ENCODE peak calls at places on chromosomes 5 and 9, in seven cellular contexts. J is fibroblast of mammary gland, M is fibroblast of lung, X is H9, I is endothelial cell, D is foreskin fibroblast, Z is GM12878. F is an unnamed sample.

GRCh38 chr5:93572773-93573626 is 8.0 kb downstream of the NR2F1-AS1 start:
- DNase-seq in X (peak; percentile 75), M (peak; percentile 64), J (no peak), I (peak; percentile 56), D (no peak), Z (no peak), F (no peak)

GRCh38 chr5:107196500-107196899 is 474.2 kb downstream of the EFNA5 start:
- DNase-seq in X (no peak), Z (no peak), I (no peak), J (no peak), D (no peak), M (no peak), F (no peak)

GRCh38 chr9:38043931-38044623 is 24.9 kb downstream of the SHB start:
- DNase-seq in X (no peak), M (no peak), I (no peak), J (no peak), D (no peak), Z (no peak), F (no peak)

GRCh38 chr5:123107343-123108240 is 18.6 kb downstream of the PRDM6 start:
- DNase-seq in J (no peak), M (no peak), I (no peak), X (no peak), Z (no peak), D (peak; percentile 36), F (no peak)

GRCh38 chr5:75335952-75336624 is 932 bp upstream of the HMGCR start:
- DNase-seq in D (peak; percentile 89), M (peak; percentile 89), X (no peak), I (peak; percentile 25), J (peak; percentile 88), Z (peak; percentile 32), F (peak; percentile 59)

GRCh38 chr9:123355761-123356520 is at the start of gene CRB2:
- DNase-seq in I (peak; percentile 51), X (peak; percentile 87), D (no peak), J (no peak), Z (no peak), M (no peak), F (no peak)

GRCh38 chr9:84254972-84255371 is 85.6 kb downstream of the SLC28A3 start:
- DNase-seq in D (no peak), J (no peak), I (no peak), Z (no peak), M (no peak), X (no peak), F (no peak)

GRCh38 chr5:148033138-148033537 is 30.6 kb upstream of the SPINK5 start:
- DNase-seq in X (no peak), Z (no peak), J (no peak), I (no peak), M (no peak), D (no peak), F (no peak)

GRCh38 chr9:129868571-129869486 is 33.6 kb downstream of the USP20 start:
- DNase-seq in M (no peak), D (no peak), X (peak; percentile 33), Z (no peak), J (no peak), I (no peak), F (no peak)

GRCh38 chr9:88651682-88652633 is 117.0 kb downstream of the NXNL2 start:
- DNase-seq in Z (no peak), J (peak; percentile 99), X (no peak), I (no peak), M (peak; percentile 97), D (peak; percentile 99), F (peak; percentile 94)

GRCh38 chr5:159341914-159342313 is 11.6 kb upstream of the IL12B start:
- DNase-seq in M (peak; percentile 89), I (no peak), Z (no peak), J (peak; percentile 62), X (no peak), D (peak; percentile 82), F (no peak)

GRCh38 chr5:79122963-79123362 is 11.4 kb downstream of the BHMT start:
- DNase-seq in X (no peak), Z (no peak), M (no peak), D (no peak), J (no peak), I (no peak), F (no peak)

GRCh38 chr9:135478858-135479468 is 619 bp upstream of the PPP1R26 start:
- DNase-seq in I (peak; percentile 37), D (peak; percentile 61), M (peak; percentile 23), X (peak; percentile 54), Z (no peak), J (peak; percentile 11), F (no peak)

GRCh38 chr5:80251636-80252035 is 4.2 kb downstream of the SERINC5 start:
- DNase-seq in D (peak; percentile 37), M (no peak), Z (no peak), I (no peak), J (no peak), X (no peak), F (no peak)

GRCh38 chr5:138895918-138896317 is 20.8 kb upstream of the LRRTM2 start:
- DNase-seq in I (no peak), D (no peak), Z (no peak), M (no peak), J (no peak), X (no peak), F (no peak)

GRCh38 chr5:19855031-19855430 is 133.0 kb downstream of the CDH18 start:
- DNase-seq in M (no peak), D (peak; percentile 46), I (no peak), Z (no peak), X (no peak), J (no peak), F (no peak)

GRCh38 chr9:36137392-36138004 is 965 bp downstream of the GLIPR2 start:
- DNase-seq in J (peak; percentile 33), X (no peak), M (peak; percentile 26), Z (no peak), I (no peak), D (peak; percentile 38), F (no peak)

GRCh38 chr9:5838884-5839571 is 6.1 kb upstream of the ERMP1 start:
- DNase-seq in Z (no peak), D (peak; percentile 76), X (peak; percentile 59), I (no peak), J (peak; percentile 58), M (peak; percentile 31), F (no peak)

GRCh38 chr5:57410374-57411320 is 72.0 kb downstream of the ACTBL2 start:
- DNase-seq in D (no peak), I (no peak), Z (no peak), X (no peak), M (no peak), J (no peak), F (no peak)

GRCh38 chr9:122904466-122904822 is 715 bp downstream of the RC3H2 start:
- DNase-seq in Z (no peak), M (peak; percentile 40), I (peak; percentile 58), J (peak; percentile 39), D (peak; percentile 65), X (peak; percentile 59), F (no peak)

GRCh38 chr5:143094087-143094511 is 309.4 kb downstream of the NR3C1 start:
- DNase-seq in X (peak; percentile 74), J (peak; percentile 43), D (no peak), Z (no peak), I (peak; percentile 37), M (peak; percentile 20), F (no peak)
- TF ChIP-seq CTCF in X (peak; percentile 64), J (no peak), D (no peak), Z (no peak), I (no peak), M (no peak), F (no peak)

GRCh38 chr5:9160747-9161146 is 385.1 kb downstream of the SEMA5A start:
- DNase-seq in X (no peak), D (no peak), M (no peak), I (no peak), J (no peak), Z (no peak), F (no peak)

GRCh38 chr5:9157020-9157419 is 388.9 kb downstream of the SEMA5A start:
- DNase-seq in I (no peak), J (no peak), X (no peak), D (no peak), Z (no peak), M (no peak), F (no peak)

GRCh38 chr5:9151671-9152427 is 394.0 kb downstream of the SEMA5A start:
- DNase-seq in I (no peak), X (no peak), J (no peak), Z (no peak), M (no peak), D (peak; percentile 31), F (no peak)

GRCh38 chr5:9156282-9156681 is 389.6 kb downstream of the SEMA5A start:
- DNase-seq in J (peak; percentile 75), D (peak; percentile 90), X (peak; percentile 69), I (peak; percentile 53), Z (no peak), M (peak; percentile 72), F (no peak)
- TF ChIP-seq CTCF in J (peak; percentile 59), D (peak; percentile 58), X (peak; percentile 66), I (no peak), Z (no peak), M (peak; percentile 47), F (peak; percentile 84)

GRCh38 chr5:38670066-38670465 is 113.6 kb upstream of the LIFR start:
- DNase-seq in I (no peak), M (no peak), Z (no peak), J (no peak), X (no peak), D (no peak), F (no peak)

GRCh38 chr5:38670878-38671277 is 114.4 kb upstream of the LIFR start:
- DNase-seq in M (peak; percentile 41), J (peak; percentile 73), I (no peak), Z (no peak), X (no peak), D (peak; percentile 54), F (peak; percentile 71)

GRCh38 chr5:38672059-38672791 is 115.8 kb upstream of the LIFR start:
- DNase-seq in D (peak; percentile 60), M (peak; percentile 64), X (no peak), J (peak; percentile 73), Z (no peak), I (no peak), F (peak; percentile 77)

GRCh38 chr5:38675443-38675842 is 119.0 kb upstream of the LIFR start:
- DNase-seq in X (no peak), D (no peak), M (no peak), Z (no peak), I (no peak), J (no peak), F (no peak)

DNA sequence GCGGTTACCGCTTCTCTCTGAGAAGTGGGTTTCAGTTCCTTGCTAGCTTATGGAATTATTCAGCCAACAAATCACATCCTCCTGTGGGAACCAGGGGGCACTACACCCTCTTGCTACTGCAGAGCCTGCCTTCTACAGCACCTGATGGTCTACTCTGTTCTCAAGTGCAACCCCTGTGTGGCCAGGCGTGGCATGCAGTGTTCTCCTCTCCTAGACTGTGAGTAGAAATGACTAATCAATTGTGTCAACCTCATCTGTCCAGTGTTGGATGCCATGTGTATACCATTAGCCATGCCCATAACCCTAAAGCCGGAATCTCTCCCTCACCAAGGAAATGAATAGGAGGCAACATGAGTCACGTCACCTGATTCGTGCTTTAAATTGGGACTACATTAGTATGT is 117.2 kb upstream of the LIFR start:
- DNase-seq in I (no peak), D (peak; percentile 35), J (peak; percentile 48), X (peak; percentile 62), Z (no peak), M (no peak), F (no peak)
- TF ChIP-seq CTCF in I (peak; percentile 6), D (no peak), J (peak; percentile 27), X (peak; percentile 60), Z (no peak), M (no peak), F (no peak)

DNA sequence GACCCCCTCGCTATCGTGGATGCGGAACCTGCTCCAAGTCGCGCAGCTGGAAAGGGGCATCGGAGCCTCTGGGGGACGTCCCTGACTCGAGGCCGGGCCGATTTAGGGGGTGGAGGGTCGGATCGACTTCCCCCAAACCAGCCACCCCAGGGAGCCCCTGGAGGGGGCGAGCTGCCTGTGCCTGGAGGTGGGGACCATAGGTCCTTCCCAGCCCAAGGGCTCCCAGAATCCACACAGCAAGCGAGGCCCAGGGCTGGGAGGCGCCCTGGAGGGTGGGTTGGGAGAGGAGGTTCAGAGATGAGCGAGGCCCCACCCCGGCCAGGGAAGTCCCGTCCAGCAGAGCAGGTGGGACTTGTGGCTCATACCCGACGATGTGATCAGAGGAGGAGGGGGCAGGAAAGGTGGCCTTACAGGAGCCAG is 147.6 kb downstream of the GAPVD1 start:
- DNase-seq in J (peak; percentile 15), D (no peak), I (no peak), M (no peak), Z (no peak), X (peak; percentile 66), F (no peak)
- TF ChIP-seq CTCF in J (no peak), D (no peak), I (no peak), M (no peak), Z (no peak), X (no peak), F (no peak)

F was measured in AG04449.